ENCODE peak calls at places on chromosomes 11 and 22, in five cellular contexts. One of them, this sample, is unnamed.

GRCh38 chr11:46279393-46280099 is 2.1 kb downstream of the CREB3L1 start:
- DNase-seq in GM06990: no peak
- DNase-seq in psoas muscle: peak
- DNase-seq in A549: no peak
- DNase-seq in fibroblast of pulmonary artery: peak
- DNase-seq in this sample: peak

GRCh38 chr11:33804471-33804870 is 30.2 kb upstream of the FBXO3 start:
- DNase-seq in GM06990: no peak
- DNase-seq in A549: no peak
- DNase-seq in fibroblast of pulmonary artery: no peak
- DNase-seq in psoas muscle: no peak
- DNase-seq in this sample: no peak

GRCh38 chr11:61611309-61611708 is 30.4 kb upstream of the SYT7 start:
- DNase-seq in psoas muscle: no peak
- DNase-seq in A549: no peak
- DNase-seq in GM06990: no peak
- DNase-seq in fibroblast of pulmonary artery: no peak
- DNase-seq in this sample: no peak

GRCh38 chr11:8311366-8311765 is 47.7 kb upstream of the LMO1 start:
- DNase-seq in A549: no peak
- DNase-seq in fibroblast of pulmonary artery: no peak
- DNase-seq in GM06990: no peak
- DNase-seq in psoas muscle: no peak
- DNase-seq in this sample: no peak

GRCh38 chr11:76282106-76282630 is 75.9 kb upstream of the WNT11 start:
- DNase-seq in GM06990: no peak
- DNase-seq in fibroblast of pulmonary artery: no peak
- DNase-seq in A549: no peak
- DNase-seq in psoas muscle: no peak
- DNase-seq in this sample: no peak

GRCh38 chr11:112889446-112889845 is 71.8 kb upstream of the NCAM1 start:
- DNase-seq in A549: no peak
- DNase-seq in fibroblast of pulmonary artery: no peak
- DNase-seq in GM06990: no peak
- DNase-seq in psoas muscle: no peak
- DNase-seq in this sample: no peak

GRCh38 chr11:14213006-14213405 is 146.0 kb downstream of the RRAS2 start:
- DNase-seq in fibroblast of pulmonary artery: no peak
- DNase-seq in psoas muscle: no peak
- DNase-seq in A549: no peak
- DNase-seq in GM06990: no peak
- DNase-seq in this sample: no peak

GRCh38 chr22:47008208-47008885 is 245.9 kb downstream of the TBC1D22A start:
- DNase-seq in fibroblast of pulmonary artery: no peak
- DNase-seq in GM06990: no peak
- DNase-seq in psoas muscle: no peak
- DNase-seq in A549: no peak
- DNase-seq in this sample: no peak

GRCh38 chr11:14275081-14275480 is 83.9 kb downstream of the RRAS2 start:
- DNase-seq in psoas muscle: no peak
- DNase-seq in A549: no peak
- DNase-seq in GM06990: no peak
- DNase-seq in fibroblast of pulmonary artery: peak
- DNase-seq in this sample: no peak

GRCh38 chr11:111916768-111917167 is 1.9 kb upstream of the C11orf52 start:
- DNase-seq in GM06990: no peak
- DNase-seq in psoas muscle: no peak
- DNase-seq in fibroblast of pulmonary artery: no peak
- DNase-seq in A549: no peak
- DNase-seq in this sample: no peak

GRCh38 chr22:35510951-35511350 is 29.7 kb upstream of the RASD2 start:
- DNase-seq in GM06990: no peak
- DNase-seq in A549: no peak
- DNase-seq in psoas muscle: no peak
- DNase-seq in fibroblast of pulmonary artery: no peak
- DNase-seq in this sample: no peak

GRCh38 chr11:9568161-9568853 is 5.2 kb upstream of the WEE1 start:
- DNase-seq in GM06990: no peak
- DNase-seq in fibroblast of pulmonary artery: no peak
- DNase-seq in A549: no peak
- DNase-seq in psoas muscle: no peak
- DNase-seq in this sample: no peak

GRCh38 chr11:1455032-1455762 is 31.4 kb downstream of the MOB2 start:
- DNase-seq in psoas muscle: no peak
- DNase-seq in A549: no peak
- DNase-seq in GM06990: no peak
- DNase-seq in fibroblast of pulmonary artery: no peak
- DNase-seq in this sample: no peak

GRCh38 chr22:22712666-22713365 is 68.4 kb downstream of the GGTLC2 start:
- DNase-seq in A549: no peak
- DNase-seq in GM06990: no peak
- DNase-seq in fibroblast of pulmonary artery: no peak
- DNase-seq in psoas muscle: no peak
- DNase-seq in this sample: no peak

GRCh38 chr11:67120456-67120855 is 1.4 kb downstream of the KDM2A start:
- DNase-seq in fibroblast of pulmonary artery: no peak
- DNase-seq in GM06990: no peak
- DNase-seq in A549: no peak
- DNase-seq in psoas muscle: no peak
- DNase-seq in this sample: no peak

GRCh38 chr11:117823941-117824420 is 563 bp downstream of the FXYD2 start:
- DNase-seq in psoas muscle: peak
- DNase-seq in fibroblast of pulmonary artery: peak
- DNase-seq in A549: no peak
- DNase-seq in GM06990: no peak
- DNase-seq in this sample: no peak

GRCh38 chr11:78290293-78291176 is 101.8 kb downstream of the USP35 start:
- DNase-seq in fibroblast of pulmonary artery: peak
- DNase-seq in A549: peak
- DNase-seq in psoas muscle: no peak
- DNase-seq in GM06990: no peak
- DNase-seq in this sample: peak

GRCh38 chr22:17476838-17477237 is 86.5 kb upstream of the SLC25A18 start:
- DNase-seq in A549: no peak
- DNase-seq in fibroblast of pulmonary artery: peak
- DNase-seq in psoas muscle: no peak
- DNase-seq in GM06990: no peak
- DNase-seq in this sample: no peak

GRCh38 chr11:46944356-46944755 is 7.8 kb downstream of the CSTPP1 start:
- DNase-seq in psoas muscle: no peak
- DNase-seq in fibroblast of pulmonary artery: no peak
- DNase-seq in GM06990: no peak
- DNase-seq in A549: no peak
- DNase-seq in this sample: no peak

GRCh38 chr11:19735512-19735911 is 22.9 kb downstream of the NAV2 start:
- DNase-seq in GM06990: no peak
- DNase-seq in fibroblast of pulmonary artery: peak
- DNase-seq in psoas muscle: no peak
- DNase-seq in A549: no peak
- DNase-seq in this sample: peak

GRCh38 chr11:32323814-32324130 is 111.6 kb downstream of the WT1 start:
- DNase-seq in fibroblast of pulmonary artery: no peak
- DNase-seq in GM06990: no peak
- DNase-seq in psoas muscle: no peak
- DNase-seq in A549: no peak
- DNase-seq in this sample: no peak

GRCh38 chr11:111627591-111627990 is 25.3 kb downstream of the SIK2 start:
- DNase-seq in psoas muscle: no peak
- DNase-seq in GM06990: no peak
- DNase-seq in fibroblast of pulmonary artery: no peak
- DNase-seq in A549: no peak
- DNase-seq in this sample: no peak

GRCh38 chr11:65961267-65962135 is at the start of gene SART1:
- DNase-seq in A549: peak
- DNase-seq in GM06990: peak
- DNase-seq in fibroblast of pulmonary artery: peak
- DNase-seq in psoas muscle: peak
- DNase-seq in this sample: peak

GRCh38 chr22:46980392-46980791 is 217.9 kb downstream of the TBC1D22A start:
- DNase-seq in GM06990: no peak
- DNase-seq in psoas muscle: no peak
- DNase-seq in fibroblast of pulmonary artery: no peak
- DNase-seq in A549: no peak
- DNase-seq in this sample: no peak

GRCh38 chr11:35598254-35599125 is 19.8 kb upstream of the FJX1 start:
- DNase-seq in A549: peak
- DNase-seq in fibroblast of pulmonary artery: peak
- DNase-seq in GM06990: peak
- DNase-seq in psoas muscle: no peak
- DNase-seq in this sample: no peak

GRCh38 chr22:46381142-46381541 is 45.6 kb downstream of the TRMU start:
- DNase-seq in fibroblast of pulmonary artery: no peak
- DNase-seq in GM06990: no peak
- DNase-seq in A549: peak
- DNase-seq in psoas muscle: no peak
- DNase-seq in this sample: no peak

GRCh38 chr22:29883831-29884139 is 811 bp downstream of the MTMR3 start:
- DNase-seq in A549: no peak
- DNase-seq in fibroblast of pulmonary artery: no peak
- DNase-seq in psoas muscle: no peak
- DNase-seq in GM06990: peak
- DNase-seq in this sample: no peak

GRCh38 chr11:587978-588380 is 11.7 kb downstream of the PHRF1 start:
- DNase-seq in psoas muscle: peak
- DNase-seq in fibroblast of pulmonary artery: peak
- DNase-seq in GM06990: no peak
- DNase-seq in A549: peak
- DNase-seq in this sample: peak

GRCh38 chr22:31160328-31160978 is 471 bp downstream of the RNF185 start:
- DNase-seq in psoas muscle: no peak
- DNase-seq in GM06990: no peak
- DNase-seq in A549: no peak
- DNase-seq in fibroblast of pulmonary artery: peak
- DNase-seq in this sample: no peak

GRCh38 chr11:85595285-85595884 is 31.8 kb downstream of the DLG2 start:
- DNase-seq in A549: peak
- DNase-seq in GM06990: peak
- DNase-seq in psoas muscle: no peak
- DNase-seq in fibroblast of pulmonary artery: peak
- DNase-seq in this sample: peak

GRCh38 chr11:85596886-85597285 is 30.3 kb downstream of the DLG2 start:
- DNase-seq in A549: no peak
- DNase-seq in psoas muscle: no peak
- DNase-seq in GM06990: no peak
- DNase-seq in fibroblast of pulmonary artery: no peak
- DNase-seq in this sample: no peak

GRCh38 chr11:85589373-85589772 is 37.8 kb downstream of the DLG2 start:
- DNase-seq in GM06990: no peak
- DNase-seq in fibroblast of pulmonary artery: no peak
- DNase-seq in psoas muscle: no peak
- DNase-seq in A549: no peak
- DNase-seq in this sample: no peak

DNA sequence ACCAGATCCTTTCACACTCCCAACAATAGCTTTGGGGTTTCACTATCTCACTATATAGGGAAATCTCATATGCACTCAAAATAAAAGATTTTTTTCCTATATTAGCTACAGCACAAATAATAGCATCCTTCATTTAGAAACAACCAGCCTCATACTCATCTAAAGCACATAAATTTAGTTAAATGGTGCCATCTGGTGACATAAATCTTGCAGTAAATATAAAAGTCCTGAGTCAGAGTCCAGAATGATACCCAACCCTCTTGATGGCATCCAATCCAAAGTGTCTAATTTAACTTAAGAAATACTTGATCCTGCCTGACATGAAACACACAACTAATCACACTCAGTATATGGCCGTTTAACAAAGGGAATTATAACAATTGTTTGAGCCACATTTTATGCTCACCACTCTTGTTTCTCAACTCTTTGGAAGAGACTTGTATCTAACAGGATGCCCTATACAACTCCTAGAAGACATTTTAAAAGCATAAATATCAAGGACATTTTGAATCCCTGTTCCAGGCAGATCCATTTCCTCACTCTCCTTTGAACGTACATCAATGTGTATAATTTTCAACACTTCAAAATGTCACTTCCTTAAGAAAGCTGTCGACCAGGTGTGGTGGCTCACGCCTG is 36.2 kb downstream of the DLG2 start:
- DNase-seq in GM06990: no peak
- DNase-seq in A549: peak
- DNase-seq in fibroblast of pulmonary artery: peak
- DNase-seq in psoas muscle: no peak
- DNase-seq in this sample: peak
- TF ChIP-seq CTCF in GM06990: no peak
- TF ChIP-seq CTCF in A549: peak
- TF ChIP-seq CTCF in fibroblast of pulmonary artery: no peak
- TF ChIP-seq CTCF in psoas muscle: peak
- TF ChIP-seq CTCF in this sample: peak

GRCh38 chr11:110430267-110431211 is 791 bp downstream of the FDX1 start:
- DNase-seq in A549: no peak
- DNase-seq in fibroblast of pulmonary artery: peak
- DNase-seq in psoas muscle: no peak
- DNase-seq in GM06990: peak
- DNase-seq in this sample: no peak
- TF ChIP-seq CTCF in A549: no peak
- TF ChIP-seq CTCF in fibroblast of pulmonary artery: no peak
- TF ChIP-seq CTCF in psoas muscle: no peak
- TF ChIP-seq CTCF in GM06990: peak
- TF ChIP-seq CTCF in this sample: peak

DNA sequence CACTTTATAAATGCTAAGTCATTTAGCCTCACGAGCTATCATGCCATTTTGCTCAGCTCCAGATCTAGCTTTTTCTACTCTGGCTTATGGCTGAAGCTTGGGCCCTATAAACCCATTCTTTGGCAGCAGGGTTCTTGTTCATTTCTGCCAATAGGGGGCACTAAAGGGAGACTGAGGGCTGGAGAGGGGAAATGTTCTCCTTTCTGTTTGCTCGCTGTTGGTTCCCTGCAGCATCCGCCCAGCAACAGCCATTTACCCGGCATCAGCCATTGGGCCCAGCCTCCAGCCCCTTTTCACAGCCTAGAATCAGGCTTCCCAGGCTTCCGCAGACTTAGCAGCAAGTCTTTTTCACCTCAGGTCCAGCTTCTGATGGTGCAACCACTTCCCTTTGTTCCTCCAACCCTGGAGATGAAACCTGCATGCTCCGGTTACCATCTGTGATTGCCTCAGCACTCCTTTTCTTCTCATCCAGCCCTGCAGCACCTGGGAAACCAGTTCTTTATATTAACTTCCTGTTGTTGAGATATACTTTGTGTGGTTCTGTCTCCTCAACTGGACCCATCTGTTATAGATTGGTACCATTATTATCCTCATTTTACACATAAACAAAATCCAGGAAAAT is 4.2 kb upstream of the ME3 start:
- DNase-seq in A549: peak
- DNase-seq in fibroblast of pulmonary artery: peak
- DNase-seq in GM06990: no peak
- DNase-seq in psoas muscle: no peak
- DNase-seq in this sample: no peak
- TF ChIP-seq CTCF in A549: peak
- TF ChIP-seq CTCF in fibroblast of pulmonary artery: peak
- TF ChIP-seq CTCF in GM06990: peak
- TF ChIP-seq CTCF in psoas muscle: no peak
- TF ChIP-seq CTCF in this sample: peak

DNA sequence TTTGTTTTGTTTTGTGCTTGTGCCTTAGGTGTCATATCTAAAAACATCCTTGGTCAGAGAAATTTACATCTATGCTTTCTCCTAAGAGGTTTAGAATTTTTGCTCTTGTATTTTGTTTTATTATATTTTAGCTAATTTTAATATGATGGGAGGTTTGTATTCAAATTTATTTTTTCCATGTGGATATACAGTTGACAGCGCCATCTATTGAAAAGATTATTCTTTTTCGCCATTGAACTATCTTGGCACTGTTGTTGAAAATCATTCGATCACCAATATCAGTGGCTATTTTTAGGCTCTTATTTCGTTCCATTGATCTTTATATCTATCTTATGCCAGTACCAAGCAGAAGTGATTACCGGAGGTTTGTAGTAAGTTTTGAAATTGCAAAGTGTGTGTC is 510.3 kb downstream of the BRD1 start:
- DNase-seq in A549: no peak
- DNase-seq in fibroblast of pulmonary artery: no peak
- DNase-seq in psoas muscle: no peak
- DNase-seq in GM06990: no peak
- DNase-seq in this sample: no peak
- TF ChIP-seq CTCF in A549: peak
- TF ChIP-seq CTCF in fibroblast of pulmonary artery: no peak
- TF ChIP-seq CTCF in psoas muscle: no peak
- TF ChIP-seq CTCF in GM06990: no peak
- TF ChIP-seq CTCF in this sample: peak